ENCODE peak calls at places on chromosomes 2 and 18, in nine cellular contexts. I, S, V, N, G, U, Q, O and M are unnamed samples.

GRCh38 chr2:241895427-241895731 is 25.9 kb downstream of the RTP5 start:
- DNase-seq in I (no peak), S (no peak), V (no peak), N (no peak), G (no peak), U (no peak), Q (no peak), O (no peak), M (no peak)

GRCh38 chr2:54422072-54422581 is 34.0 kb upstream of the SPTBN1 start:
- DNase-seq in I (no peak), S (no peak), V (no peak), N (no peak), G (peak), U (no peak), Q (no peak), O (no peak), M (no peak)

GRCh38 chr2:218367415-218368149 is 10.9 kb downstream of the CATIP start:
- DNase-seq in I (peak), S (peak), V (no peak), N (peak), G (peak), U (peak), Q (peak), O (peak), M (peak)

GRCh38 chr2:12543452-12544220 is 173.1 kb upstream of the TRIB2 start:
- DNase-seq in I (no peak), S (no peak), V (peak), N (no peak), G (no peak), U (no peak), Q (no peak), O (no peak), M (no peak)

GRCh38 chr2:217653240-217653639 is 349.6 kb downstream of the TNS1 start:
- DNase-seq in I (peak), S (no peak), V (peak), N (peak), G (no peak), U (peak), Q (peak), O (peak), M (no peak)

GRCh38 chr2:112876257-112876970 is 34.6 kb upstream of the IL37 start:
- DNase-seq in I (no peak), S (no peak), V (no peak), N (no peak), G (no peak), U (no peak), Q (no peak), O (no peak), M (no peak)

GRCh38 chr2:6941299-6942046 is 24.3 kb downstream of the RNF144A start:
- DNase-seq in I (no peak), S (no peak), V (no peak), N (no peak), G (no peak), U (no peak), Q (no peak), O (no peak), M (no peak)

GRCh38 chr18:7117390-7118355 is at the start of gene LAMA1:
- DNase-seq in I (no peak), S (peak), V (no peak), N (peak), G (no peak), U (no peak), Q (no peak), O (peak), M (peak)